ENCODE peak calls at places on chromosomes 7 and 10, in ten cellular contexts. X is tibial nerve, G is mucosa of descending colon, A is fibroblast of pulmonary artery, O is psoas muscle, C is lower lobe of right lung, M is transverse colon, J is PC-3, Q is HFF-Myc, Y is testis. K is an unnamed sample.

GRCh38 chr10:46080886-46081285 is 34.8 kb upstream of the MSMB start:
- DNase-seq in X (no peak), G (no peak), A (no peak), O (no peak), C (no peak), M (no peak), J (no peak), Q (no peak), Y (no peak), K (no peak)

GRCh38 chr10:9111983-9112382 is 1057.5 kb downstream of the GATA3 start:
- DNase-seq in X (no peak), G (no peak), A (no peak), O (no peak), C (no peak), M (no peak), J (no peak), Q (no peak), Y (no peak), K (no peak)

GRCh38 chr10:11112718-11113117 is 95.0 kb downstream of the CELF2 start:
- DNase-seq in X (no peak), G (no peak), A (no peak), O (no peak), C (no peak), M (no peak), J (peak; percentile 6), Q (no peak), Y (no peak), K (no peak)

GRCh38 chr10:24363070-24363469 is 154.1 kb downstream of the KIAA1217 start:
- DNase-seq in X (no peak), G (no peak), A (peak; percentile 53), O (no peak), C (no peak), M (no peak), J (no peak), Q (no peak), Y (no peak), K (no peak)

GRCh38 chr10:5891009-5891408 is 966 bp downstream of the FBH1 start:
- DNase-seq in X (no peak), G (no peak), A (peak; percentile 15), O (no peak), C (no peak), M (no peak), J (no peak), Q (no peak), Y (no peak), K (no peak)

GRCh38 chr10:107701947-107702346 is 537.4 kb upstream of the SORCS1 start:
- DNase-seq in X (no peak), G (no peak), A (no peak), O (no peak), C (no peak), M (no peak), J (peak; percentile 8), Q (no peak), Y (no peak), K (no peak)

GRCh38 chr7:54394877-54395276 is 147.3 kb upstream of the VSTM2A start:
- DNase-seq in X (no peak), G (no peak), A (no peak), O (no peak), C (no peak), M (no peak), J (no peak), Q (no peak), Y (no peak), K (no peak)

GRCh38 chr7:143456992-143457793 is 13.9 kb downstream of the TAS2R60 start:
- DNase-seq in X (no peak), G (no peak), A (peak; percentile 6), O (no peak), C (no peak), M (no peak), J (peak; percentile 26), Q (no peak), Y (no peak), K (no peak)

GRCh38 chr7:154576604-154577003 is 426.3 kb downstream of the PAXIP1 start:
- DNase-seq in X (no peak), G (no peak), A (no peak), O (no peak), C (no peak), M (no peak), J (no peak), Q (no peak), Y (no peak), K (no peak)

GRCh38 chr7:108094933-108095710 is 35.0 kb downstream of the LAMB4 start:
- DNase-seq in X (peak; percentile 20), G (peak; percentile 47), A (peak; percentile 96), O (no peak), C (no peak), M (peak; percentile 65), J (peak; percentile 80), Q (peak; percentile 97), Y (no peak), K (no peak)

GRCh38 chr7:81190997-81191747 is 272.3 kb upstream of the SEMA3C start:
- DNase-seq in X (no peak), G (no peak), A (peak; percentile 52), O (no peak), C (no peak), M (no peak), J (peak; percentile 59), Q (no peak), Y (no peak), K (no peak)

GRCh38 chr10:122348951-122349361 is 25.6 kb upstream of the PLEKHA1 start:
- DNase-seq in X (no peak), G (no peak), A (no peak), O (no peak), C (no peak), M (no peak), J (no peak), Q (no peak), Y (no peak), K (no peak)

GRCh38 chr7:97025983-97026704 is 1.5 kb upstream of the DLX5 start:
- DNase-seq in X (no peak), G (no peak), A (peak; percentile 32), O (no peak), C (no peak), M (no peak), J (no peak), Q (no peak), Y (no peak), K (no peak)

GRCh38 chr7:30816291-30817059 is 45.3 kb downstream of the MINDY4 start:
- DNase-seq in X (peak; percentile 40), G (no peak), A (peak; percentile 59), O (peak; percentile 67), C (no peak), M (no peak), J (no peak), Q (no peak), Y (peak; percentile 55), K (no peak)
- TF ChIP-seq CTCF in X (no peak), G (no peak), A (no peak), O (no peak), C (no peak), M (no peak), J (no peak), Q (no peak), Y (no peak), K (no peak)

GRCh38 chr10:125022671-125023070 is 80.7 kb downstream of the ZRANB1 start:
- DNase-seq in X (no peak), G (no peak), A (no peak), O (no peak), C (peak; percentile 24), M (no peak), J (no peak), Q (no peak), Y (no peak), K (no peak)

GRCh38 chr10:125023269-125023668 is 81.3 kb downstream of the ZRANB1 start:
- DNase-seq in X (no peak), G (no peak), A (no peak), O (peak; percentile 72), C (peak; percentile 44), M (no peak), J (no peak), Q (no peak), Y (no peak), K (no peak)

GRCh38 chr10:125025341-125025740 is 83.4 kb downstream of the ZRANB1 start:
- DNase-seq in X (no peak), G (no peak), A (no peak), O (no peak), C (no peak), M (no peak), J (no peak), Q (no peak), Y (no peak), K (no peak)

GRCh38 chr10:125024496-125025234 is 82.7 kb downstream of the ZRANB1 start:
- DNase-seq in X (no peak), G (no peak), A (no peak), O (peak; percentile 17), C (peak; percentile 22), M (no peak), J (no peak), Q (no peak), Y (no peak), K (no peak)

DNA sequence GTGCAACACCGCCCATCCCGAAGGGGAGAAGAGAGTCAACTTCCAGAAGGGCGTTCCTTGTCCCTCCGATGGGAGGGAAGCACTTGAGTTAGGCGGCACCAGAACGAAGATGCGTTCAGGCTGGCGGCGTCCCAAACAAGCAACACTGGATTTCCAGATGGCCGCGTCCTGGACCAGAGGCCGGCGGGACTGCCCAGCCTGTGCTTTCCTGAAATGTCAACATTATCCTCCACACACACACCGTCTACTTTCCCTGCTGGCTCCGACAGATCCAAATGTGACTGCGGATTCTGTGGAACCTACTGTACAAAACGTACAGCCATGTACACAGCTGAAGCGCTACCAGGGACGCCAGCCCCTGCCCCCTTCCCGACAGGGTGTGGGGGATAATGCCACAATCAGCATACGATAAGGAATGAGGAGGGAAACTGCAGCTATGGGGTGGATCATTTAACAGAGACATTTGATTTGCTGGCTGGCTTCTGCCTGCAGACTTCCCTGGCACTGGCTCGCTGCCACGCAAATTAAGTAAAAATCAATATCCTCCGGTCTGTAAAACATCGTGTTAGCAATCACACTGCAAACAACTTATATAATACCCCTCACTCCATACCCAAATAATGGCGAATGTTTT is 82.1 kb downstream of the ZRANB1 start:
- DNase-seq in X (peak; percentile 45), G (peak; percentile 69), A (no peak), O (peak; percentile 90), C (peak; percentile 47), M (peak; percentile 62), J (no peak), Q (no peak), Y (peak; percentile 82), K (no peak)
- H3K4me3 ChIP-seq in X (no peak overlapping the region), G (no peak overlapping the region), A (no peak overlapping the region), O (peak overlapping the region; percentile 40), C (no peak overlapping the region), M (no peak overlapping the region), J (no peak overlapping the region), Q (no peak overlapping the region), Y (no peak overlapping the region), K (peak overlapping the region; percentile 57)

GRCh38 chr7:106367018-106367420 is 82.2 kb upstream of the NAMPT start:
- DNase-seq in X (no peak), G (peak; percentile 31), A (peak; percentile 62), O (no peak), C (peak; percentile 48), M (no peak), J (peak; percentile 57), Q (no peak), Y (no peak), K (no peak)
- TF ChIP-seq CTCF in X (peak; percentile 8), G (peak; percentile 9), A (peak; percentile 49), O (no peak), C (peak; percentile 22), M (no peak), J (peak; percentile 66), Q (peak; percentile 26), Y (no peak), K (no peak)

DNA sequence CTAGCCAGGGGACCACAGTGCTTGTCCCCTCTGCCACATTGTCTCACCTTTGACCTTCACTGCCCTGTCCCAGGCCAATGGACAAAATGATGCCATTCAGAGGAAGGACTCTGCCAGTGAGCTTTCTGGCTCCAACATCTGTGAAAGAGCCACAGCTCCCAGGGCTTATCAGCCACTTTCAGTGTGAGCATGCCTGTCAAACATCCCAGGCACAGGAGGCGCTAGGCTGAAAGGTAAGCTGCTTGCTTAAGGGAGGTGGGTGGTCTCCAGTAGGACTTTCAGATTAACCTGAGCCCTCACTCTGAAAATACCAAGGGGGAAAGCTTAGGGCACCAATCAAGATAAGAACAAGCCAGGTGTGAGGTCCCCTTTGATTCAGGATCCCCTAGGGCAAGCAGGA is 59.8 kb upstream of the GDF10 start:
- DNase-seq in X (no peak), G (no peak), A (no peak), O (no peak), C (no peak), M (no peak), J (no peak), Q (no peak), Y (no peak), K (peak; percentile 19)
- H3K4me3 ChIP-seq in X (no peak overlapping the region), G (no peak overlapping the region), A (no peak overlapping the region), O (no peak overlapping the region), C (no peak overlapping the region), M (no peak overlapping the region), J (no peak overlapping the region), Q (no peak overlapping the region), Y (no peak overlapping the region), K (no peak overlapping the region)

K was measured in coronary artery.